ENCODE peak calls at places on chromosomes 13 and 19, in six cellular contexts. T is WTC11, W is A549, G is HepG2, V is endothelial cell of umbilical vein, Q is SK-N-SH. D is an unnamed sample.

GRCh38 chr19:2638417-2638940 is 64.0 kb downstream of the GNG7 start:
- DNase-seq in Q (no peak), V (no peak), G (no peak), T (no peak), W (no peak), D (no peak)

GRCh38 chr13:36966404-36966803 is 32.7 kb downstream of the ALG5 start:
- DNase-seq in V (peak; percentile 24), G (no peak), W (no peak), Q (no peak), T (no peak), D (no peak)

GRCh38 chr19:49506575-49507105 is 5.8 kb upstream of the FCGRT start:
- DNase-seq in W (peak; percentile 75), V (peak; percentile 64), Q (peak; percentile 84), T (peak; percentile 89), G (peak; percentile 71), D (peak; percentile 80)

GRCh38 chr19:1923319-1923718 is 17.7 kb upstream of the CSNK1G2 start:
- DNase-seq in V (no peak), W (no peak), Q (no peak), G (no peak), T (no peak), D (no peak)

GRCh38 chr13:39144941-39145533 is 106.8 kb downstream of the NHLRC3 start:
- DNase-seq in G (no peak), V (peak; percentile 65), T (peak; percentile 53), Q (peak; percentile 56), W (peak; percentile 52), D (peak; percentile 71)

GRCh38 chr13:113670541-113670940 is 3.5 kb downstream of the GRK1 start:
- DNase-seq in W (no peak), Q (no peak), G (no peak), V (no peak), T (peak; percentile 4), D (no peak)

GRCh38 chr19:29837448-29837961 is 25.7 kb downstream of the CCNE1 start:
- DNase-seq in Q (no peak), W (no peak), V (no peak), T (no peak), G (no peak), D (no peak)

GRCh38 chr19:5479958-5480357 is 24.7 kb downstream of the ZNRF4 start:
- DNase-seq in W (no peak), T (no peak), G (no peak), V (no peak), Q (peak; percentile 74), D (no peak)

GRCh38 chr19:27876489-27876888 is 1336.5 kb downstream of the UQCRFS1 start:
- DNase-seq in Q (no peak), T (no peak), V (no peak), G (no peak), W (no peak), D (no peak)

GRCh38 chr13:50229935-50230334 is 214.7 kb downstream of the KCNRG start:
- DNase-seq in W (no peak), T (no peak), G (no peak), V (no peak), Q (no peak), D (no peak)

GRCh38 chr19:11581740-11582139 is 4.3 kb upstream of the ACP5 start:
- DNase-seq in G (no peak), V (no peak), Q (no peak), T (no peak), W (no peak), D (peak; percentile 84)

GRCh38 chr19:913080-913748 is at the start of gene R3HDM4:
- DNase-seq in T (peak; percentile 64), Q (peak; percentile 96), V (peak; percentile 38), G (no peak), W (peak; percentile 54), D (peak; percentile 60)

GRCh38 chr13:45207319-45207718 is 6.5 kb upstream of the KCTD4 start:
- DNase-seq in W (no peak), T (no peak), Q (no peak), V (no peak), G (no peak), D (no peak)

GRCh38 chr19:16590876-16591802 is 18.9 kb upstream of the SLC35E1 start:
- DNase-seq in W (no peak), V (no peak), G (no peak), Q (no peak), T (no peak), D (no peak)

GRCh38 chr13:113816248-113816924 is 47.5 kb downstream of the GAS6 start:
- DNase-seq in W (no peak), G (no peak), T (no peak), Q (no peak), V (no peak), D (peak; percentile 39)

GRCh38 chr13:40269086-40269485 is 397.4 kb downstream of the FOXO1 start:
- DNase-seq in W (no peak), G (no peak), T (no peak), V (no peak), Q (no peak), D (no peak)

GRCh38 chr19:16869331-16869972 is 19.3 kb upstream of the F2RL3 start:
- DNase-seq in Q (no peak), V (no peak), W (no peak), T (no peak), G (no peak), D (no peak)

GRCh38 chr19:55622242-55622969 is 2.0 kb downstream of the ZNF784 start:
- DNase-seq in W (no peak), T (no peak), Q (no peak), V (no peak), G (no peak), D (peak; percentile 72)

GRCh38 chr13:33577037-33577436 is 240.9 kb upstream of the RFC3 start:
- DNase-seq in V (no peak), T (no peak), W (no peak), Q (no peak), G (no peak), D (no peak)

GRCh38 chr13:99752373-99752772 is 219.2 kb downstream of the ZIC5 start:
- DNase-seq in T (no peak), G (no peak), V (no peak), W (no peak), Q (no peak), D (no peak)

GRCh38 chr13:44425041-44425814 is 51.6 kb downstream of the SERP2 start:
- DNase-seq in G (no peak), Q (peak; percentile 46), V (peak; percentile 20), T (no peak), W (no peak), D (peak; percentile 25)

GRCh38 chr19:41691268-41691970 is 3.3 kb upstream of the CEACAM7 start:
- DNase-seq in T (peak; percentile 69), Q (peak; percentile 67), V (peak; percentile 20), G (no peak), W (peak; percentile 42), D (peak; percentile 7)

GRCh38 chr13:34657716-34658115 is 284.4 kb upstream of the NBEA start:
- DNase-seq in W (peak; percentile 45), V (no peak), T (no peak), G (no peak), Q (no peak), D (no peak)

GRCh38 chr13:73110814-73111213 is 52.0 kb downstream of the KLF5 start:
- DNase-seq in G (no peak), V (no peak), W (no peak), T (no peak), Q (no peak), D (no peak)

GRCh38 chr13:98118865-98119264 is 24.0 kb upstream of the FARP1 start:
- DNase-seq in V (no peak), Q (no peak), G (no peak), T (no peak), W (no peak), D (no peak)

GRCh38 chr19:45173816-45174215 is 4.2 kb downstream of the TRAPPC6A start:
- DNase-seq in W (no peak), T (no peak), G (no peak), Q (no peak), V (no peak), D (no peak)

GRCh38 chr13:49315036-49315565 is 67.4 kb downstream of the CDADC1 start:
- DNase-seq in G (no peak), Q (no peak), V (no peak), W (no peak), T (no peak), D (no peak)

GRCh38 chr19:48900477-48901452 is 653 bp downstream of the NUCB1 start:
- DNase-seq in Q (peak; percentile 63), V (peak; percentile 29), W (peak; percentile 64), G (peak; percentile 29), T (no peak), D (peak; percentile 48)

GRCh38 chr19:5293607-5294089 is 47.0 kb downstream of the PTPRS start:
- DNase-seq in G (no peak), T (peak; percentile 73), W (no peak), Q (peak; percentile 94), V (no peak), D (no peak)

GRCh38 chr19:3366104-3366760 is at the start of gene NFIC:
- DNase-seq in Q (peak; percentile 84), G (no peak), V (peak; percentile 67), T (no peak), W (peak; percentile 87), D (peak; percentile 80)

GRCh38 chr19:46391296-46392251 is 21.8 kb downstream of the CCDC8 start:
- DNase-seq in V (no peak), Q (no peak), G (no peak), T (no peak), W (no peak), D (no peak)
- TF ChIP-seq MAX in V (no peak), Q (no peak), G (no peak), T (no peak), W (no peak), D (no peak)

DNA sequence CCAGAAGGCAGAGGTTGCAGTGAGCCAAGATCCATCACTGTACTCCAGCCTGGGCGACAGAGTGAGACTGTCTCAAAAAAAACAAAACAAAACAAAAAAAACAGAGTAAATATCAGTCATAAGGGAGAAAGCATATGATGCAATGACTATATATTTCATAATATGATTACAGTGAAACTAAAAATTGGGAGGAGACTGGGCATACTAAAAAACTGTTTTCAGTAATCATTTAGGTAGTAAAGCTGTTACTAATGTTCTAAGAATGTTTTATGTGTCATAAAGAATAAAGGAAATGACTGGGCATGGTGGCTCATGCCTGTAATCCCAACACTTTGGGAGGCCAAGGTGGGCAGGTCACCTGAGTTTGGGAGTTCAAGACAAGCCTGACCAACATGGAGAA is 15.9 kb downstream of the ZNF573 start:
- DNase-seq in G (no peak), V (no peak), W (no peak), Q (no peak), T (no peak), D (no peak)
- TF ChIP-seq MAX in G (no peak), V (no peak), W (no peak), Q (no peak), T (no peak), D (no peak)

GRCh38 chr13:54640719-54641118 is 1612.1 kb downstream of the OLFM4 start:
- DNase-seq in V (no peak), Q (no peak), W (no peak), G (no peak), T (no peak), D (no peak)

GRCh38 chr13:54637377-54637776 is 1608.8 kb downstream of the OLFM4 start:
- DNase-seq in G (peak; percentile 29), Q (no peak), T (no peak), V (no peak), W (no peak), D (peak; percentile 81)

GRCh38 chr13:54633461-54633860 is 1604.8 kb downstream of the OLFM4 start:
- DNase-seq in W (no peak), G (no peak), Q (no peak), T (no peak), V (no peak), D (no peak)

GRCh38 chr13:54636231-54636630 is 1607.6 kb downstream of the OLFM4 start:
- DNase-seq in V (no peak), Q (no peak), T (no peak), G (no peak), W (no peak), D (no peak)
- TF ChIP-seq MAX in V (no peak), Q (no peak), T (no peak), G (no peak), W (no peak), D (no peak)

GRCh38 chr19:32830231-32831014 is 39.1 kb downstream of the SLC7A9 start:
- DNase-seq in T (no peak), Q (no peak), G (no peak), W (no peak), V (no peak), D (no peak)
- TF ChIP-seq MAX in T (no peak), Q (no peak), G (no peak), W (no peak), V (no peak), D (no peak)

D was measured in NB4.